ENCODE peak calls at places on chromosomes 16 and 17, in five cellular contexts. Q is globus pallidus, P is AG04450, F is AG08395, L is HFF-Myc. D is an unnamed sample.

GRCh38 chr17:14553847-14554246 is 253.0 kb downstream of the HS3ST3B1 start:
- DNase-seq in Q (no peak), P (no peak), F (no peak), L (no peak), D (no peak)

GRCh38 chr16:12206749-12207142 is 230.2 kb downstream of the SNX29 start:
- DNase-seq in Q (no peak), P (no peak), F (no peak), L (no peak), D (no peak)

GRCh38 chr17:73625006-73625405 is 19.2 kb downstream of the SDK2 start:
- DNase-seq in Q (no peak), P (no peak), F (no peak), L (no peak), D (no peak)

GRCh38 chr17:81456798-81457197 is 55.8 kb downstream of the ACTG1 start:
- DNase-seq in Q (no peak), P (no peak), F (no peak), L (no peak), D (no peak)

GRCh38 chr17:39553326-39553945 is 54.3 kb downstream of the NEUROD2 start:
- DNase-seq in Q (no peak), P (no peak), F (peak; percentile 52), L (no peak), D (no peak)

GRCh38 chr16:57703416-57704010 is 8.9 kb downstream of the DRC7 start:
- DNase-seq in Q (no peak), P (no peak), F (no peak), L (no peak), D (no peak)

GRCh38 chr16:88437367-88437964 is 15.6 kb upstream of the ZFPM1 start:
- DNase-seq in Q (no peak), P (no peak), F (peak; percentile 58), L (no peak), D (no peak)

GRCh38 chr17:68182940-68183551 is 64.8 kb upstream of the AMZ2 start:
- DNase-seq in Q (no peak), P (no peak), F (no peak), L (no peak), D (no peak)

GRCh38 chr17:66351053-66351452 is 48.6 kb downstream of the PRKCA start:
- DNase-seq in Q (peak; percentile 37), P (no peak), F (no peak), L (no peak), D (peak; percentile 8)

GRCh38 chr17:8225813-8226535 is 15.6 kb upstream of the AURKB start:
- DNase-seq in Q (peak; percentile 68), P (peak; percentile 59), F (peak; percentile 39), L (no peak), D (no peak)

GRCh38 chr17:56896968-56897359 is 16.9 kb downstream of the TRIM25 start:
- DNase-seq in Q (no peak), P (no peak), F (no peak), L (no peak), D (no peak)

GRCh38 chr16:85279874-85280545 is 167.7 kb upstream of the CIBAR2 start:
- DNase-seq in Q (no peak), P (no peak), F (no peak), L (no peak), D (no peak)

GRCh38 chr16:73057369-73058210 is 9.7 kb upstream of the ZFHX3 start:
- DNase-seq in Q (no peak), P (no peak), F (peak; percentile 38), L (no peak), D (no peak)

GRCh38 chr16:30409125-30410060 is 2.0 kb downstream of the ZNF771 start:
- DNase-seq in Q (peak; percentile 89), P (peak; percentile 69), F (peak; percentile 92), L (no peak), D (peak; percentile 64)

GRCh38 chr16:80226499-80226898 is 314.3 kb upstream of the DYNLRB2 start:
- DNase-seq in Q (no peak), P (no peak), F (no peak), L (no peak), D (no peak)

GRCh38 chr17:44820631-44821196 is 9.4 kb downstream of the GJC1 start:
- DNase-seq in Q (no peak), P (peak; percentile 67), F (peak; percentile 89), L (peak; percentile 75), D (peak; percentile 82)

GRCh38 chr17:329794-330420 is 22.7 kb downstream of the RPH3AL start:
- DNase-seq in Q (no peak), P (no peak), F (no peak), L (no peak), D (no peak)

GRCh38 chr17:81160306-81160705 is 5.0 kb upstream of the PVALEF start:
- DNase-seq in Q (no peak), P (no peak), F (no peak), L (no peak), D (no peak)

GRCh38 chr17:62648954-62649294 is 21.5 kb downstream of the MRC2 start:
- DNase-seq in Q (no peak), P (no peak), F (no peak), L (no peak), D (no peak)

D was measured in NCI-H2029 treated with DMSO at 0.1 percent for 48 hours.